ENCODE peak calls at places on chromosomes 2 and 18, in ten cellular contexts. L, I, V, O, F, C, N, J, S and A are unnamed samples.

GRCh38 chr2:45909677-45910191 is 258.3 kb downstream of the PRKCE start:
- DNase-seq in F (no peak), J (peak; percentile 72), L (no peak), S (no peak), C (no peak), V (no peak), I (no peak), O (peak; percentile 69), N (no peak), A (no peak)

GRCh38 chr2:215917953-215918620 is 95.3 kb downstream of the MREG start:
- DNase-seq in C (no peak), O (peak; percentile 55), V (no peak), S (no peak), F (no peak), L (no peak), J (peak; percentile 49), I (no peak), N (no peak), A (no peak)

GRCh38 chr2:135744761-135745314 is 3.2 kb downstream of the UBXN4 start:
- DNase-seq in N (no peak), V (peak; percentile 73), C (no peak), J (peak; percentile 31), L (no peak), S (no peak), I (peak; percentile 24), O (peak; percentile 24), F (no peak), A (no peak)

GRCh38 chr2:12955864-12956263 is 239.1 kb downstream of the TRIB2 start:
- DNase-seq in S (no peak), L (no peak), N (no peak), I (no peak), F (no peak), V (no peak), J (no peak), C (no peak), O (no peak), A (no peak)

GRCh38 chr18:45785015-45785597 is 40.4 kb upstream of the SIGLEC15 start:
- DNase-seq in S (no peak), O (no peak), L (no peak), F (no peak), C (no peak), J (no peak), N (no peak), V (no peak), I (no peak), A (no peak)

GRCh38 chr18:55416791-55417190 is 171.2 kb downstream of the TCF4 start:
- DNase-seq in F (no peak), C (no peak), J (no peak), V (no peak), L (no peak), I (no peak), S (no peak), N (no peak), O (no peak), A (no peak)

GRCh38 chr2:3169106-3169870 is 208.3 kb downstream of the EIPR1 start:
- DNase-seq in L (no peak), O (no peak), J (no peak), F (no peak), C (no peak), N (no peak), I (no peak), V (no peak), S (no peak), A (no peak)

GRCh38 chr2:183349046-183349445 is 224.8 kb downstream of the NUP35 start:
- DNase-seq in S (no peak), O (no peak), V (no peak), F (no peak), N (no peak), C (no peak), I (no peak), L (no peak), J (no peak), A (no peak)

GRCh38 chr2:205763708-205764501 is 81.6 kb downstream of the NRP2 start:
- DNase-seq in L (peak; percentile 86), C (no peak), V (peak; percentile 35), J (peak; percentile 27), O (peak; percentile 46), S (no peak), N (peak; percentile 29), F (no peak), I (peak; percentile 94), A (no peak)

GRCh38 chr2:27776097-27776496 is 4.6 kb downstream of the MRPL33 start:
- DNase-seq in F (no peak), N (peak; percentile 58), J (no peak), V (no peak), S (no peak), O (no peak), I (no peak), C (no peak), L (no peak), A (no peak)

GRCh38 chr2:212595036-212595654 is 56.5 kb upstream of the ERBB4 start:
- DNase-seq in J (peak; percentile 7), C (no peak), N (no peak), F (no peak), I (no peak), L (no peak), O (no peak), S (no peak), V (peak; percentile 1), A (no peak)

GRCh38 chr2:144096531-144096930 is 423.4 kb downstream of the ZEB2 start:
- DNase-seq in J (no peak), N (no peak), F (no peak), S (no peak), L (no peak), C (no peak), O (no peak), I (no peak), V (no peak), A (no peak)

GRCh38 chr2:66275984-66276383 is 158.9 kb upstream of the MEIS1 start:
- DNase-seq in V (no peak), C (no peak), J (no peak), F (no peak), L (no peak), N (no peak), I (no peak), O (no peak), S (no peak), A (no peak)
- TF ChIP-seq CTCF in V (no peak), C (peak; percentile 55), J (no peak), F (no peak), L (no peak), N (no peak), I (no peak), O (no peak), S (no peak), A (no peak)

GRCh38 chr18:63344918-63345317 is 22.1 kb downstream of the KDSR start:
- DNase-seq in F (no peak), N (no peak), S (no peak), O (no peak), J (no peak), I (no peak), C (no peak), L (no peak), V (no peak), A (no peak)

GRCh38 chr18:63339920-63340484 is 20.4 kb upstream of the BCL2 start:
- DNase-seq in V (no peak), J (no peak), S (no peak), C (no peak), L (no peak), O (no peak), F (peak; percentile 32), N (no peak), I (peak; percentile 47), A (no peak)

GRCh38 chr18:63346031-63346430 is 21.0 kb downstream of the KDSR start:
- DNase-seq in F (no peak), N (peak; percentile 26), O (no peak), S (no peak), L (no peak), V (no peak), C (no peak), I (no peak), J (no peak), A (no peak)

GRCh38 chr18:63344263-63344662 is 22.7 kb downstream of the KDSR start:
- DNase-seq in J (no peak), L (no peak), N (no peak), I (no peak), V (no peak), O (no peak), S (no peak), F (no peak), C (no peak), A (no peak)

GRCh38 chr18:63342206-63342605 is 22.6 kb upstream of the BCL2 start:
- DNase-seq in C (no peak), J (peak; percentile 64), L (no peak), O (peak; percentile 70), I (peak; percentile 58), F (peak; percentile 14), N (no peak), V (peak; percentile 64), S (no peak), A (no peak)
- TF ChIP-seq CTCF in C (no peak), J (peak; percentile 66), L (peak; percentile 67), O (peak; percentile 50), I (peak; percentile 39), F (peak; percentile 56), N (peak; percentile 64), V (peak; percentile 47), S (peak; percentile 18), A (no peak)

DNA sequence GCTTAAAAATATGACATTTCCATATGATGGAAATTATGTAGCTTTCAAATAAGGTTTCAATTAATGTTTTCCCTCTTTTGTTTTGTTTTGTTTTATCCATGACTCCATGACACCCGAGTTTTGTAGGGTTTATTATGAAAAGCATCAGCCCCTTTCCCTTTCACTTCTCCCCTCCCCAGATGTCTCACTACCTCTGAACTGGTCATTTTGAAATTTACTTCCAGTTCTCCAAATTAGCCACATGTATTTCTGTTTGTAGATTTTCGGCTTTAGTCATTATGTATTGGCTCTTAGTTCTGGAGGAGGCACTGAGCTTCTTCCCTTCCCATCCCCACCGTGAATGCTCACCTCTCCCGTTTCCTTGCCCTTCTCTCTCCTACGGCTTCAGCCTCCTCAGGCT is 18.6 kb upstream of the VPS4B start:
- DNase-seq in C (no peak), J (no peak), F (no peak), N (no peak), I (no peak), O (peak; percentile 23), S (no peak), L (no peak), V (no peak), A (no peak)
- TF ChIP-seq CTCF in C (no peak), J (no peak), F (no peak), N (no peak), I (no peak), O (no peak), S (no peak), L (no peak), V (no peak), A (no peak)

DNA sequence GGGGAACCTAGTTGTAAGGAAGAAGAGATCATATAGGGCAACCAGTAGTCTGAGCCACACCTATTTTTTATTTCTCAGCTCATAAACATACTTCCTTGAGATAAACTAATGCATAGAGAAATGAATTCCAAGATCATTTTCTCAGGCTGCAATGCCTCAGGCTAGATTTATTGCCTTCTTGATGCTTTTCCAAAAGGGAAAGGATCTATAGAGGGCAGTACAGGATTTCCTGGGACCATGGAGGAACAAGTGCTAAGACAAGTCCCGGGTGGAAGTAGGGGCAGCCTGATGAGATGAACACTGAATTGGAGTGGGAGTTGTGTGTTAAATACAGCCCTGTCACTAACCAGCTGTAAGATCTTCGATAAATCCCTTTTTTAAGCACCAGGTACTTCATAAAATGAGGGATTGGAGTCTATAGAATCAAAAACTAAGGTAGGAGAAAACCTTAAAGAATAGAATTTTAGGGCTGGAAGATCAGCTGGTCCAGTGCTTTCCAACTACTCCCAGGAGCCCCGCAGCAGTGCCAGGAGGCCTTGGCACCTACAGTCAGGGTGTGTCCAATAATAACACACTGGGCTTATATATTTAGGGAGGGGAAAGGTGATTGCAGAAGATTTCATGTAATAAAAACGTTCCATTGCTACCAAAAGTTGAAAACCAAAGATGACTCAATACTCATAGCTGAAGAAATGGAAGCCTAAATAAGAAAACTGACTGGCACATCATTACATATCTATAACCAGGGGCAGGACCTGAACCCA is 58.1 kb downstream of the SERTAD2 start:
- DNase-seq in V (no peak), F (no peak), N (no peak), O (no peak), S (no peak), J (no peak), I (no peak), L (no peak), C (no peak), A (no peak)
- TF ChIP-seq CTCF in V (peak; percentile 46), F (no peak), N (peak; percentile 46), O (no peak), S (peak; percentile 14), J (no peak), I (no peak), L (peak; percentile 47), C (no peak), A (no peak)